ENCODE peak calls at places on chromosomes 3 and 15, in five cellular contexts. T, B, A, Y and E are unnamed samples.
A peak's percentile ranks its signal among the peaks of the same experiment; 100 is the strongest.

GRCh38 chr15:57573151-57573550 is 18.6 kb upstream of the MYZAP start:
- DNase-seq in A (no peak), T (no peak), Y (no peak), B (no peak), E (no peak)

GRCh38 chr15:63601026-63601726 is 4.0 kb downstream of the FBXL22 start:
- DNase-seq in B (peak; percentile 71), Y (no peak), T (peak; percentile 79), A (peak; percentile 30), E (peak; percentile 90)

GRCh38 chr3:52896613-52897012 is 735 bp downstream of the STIMATE start:
- DNase-seq in T (no peak), Y (no peak), A (no peak), B (no peak), E (peak; percentile 61)

GRCh38 chr15:58286541-58286940 is 145.2 kb upstream of the LIPC start:
- DNase-seq in Y (no peak), T (no peak), A (no peak), B (no peak), E (no peak)

GRCh38 chr15:25375557-25375956 is 63.3 kb downstream of the UBE3A start:
- DNase-seq in T (no peak), Y (no peak), B (no peak), A (no peak), E (no peak)

GRCh38 chr3:127573916-127574315 is 16.6 kb downstream of the TPRA1 start:
- DNase-seq in A (no peak), Y (no peak), B (no peak), T (no peak), E (no peak)

GRCh38 chr3:71227344-71227743 is 356.2 kb downstream of the FOXP1 start:
- DNase-seq in B (no peak), Y (no peak), T (no peak), A (no peak), E (no peak)

GRCh38 chr3:135779590-135780235 is 185.8 kb upstream of the PPP2R3A start:
- DNase-seq in T (no peak), A (no peak), Y (no peak), B (no peak), E (no peak)

GRCh38 chr15:77497942-77498361 is 77.3 kb downstream of the HMG20A start:
- DNase-seq in T (no peak), B (no peak), A (no peak), Y (no peak), E (no peak)

GRCh38 chr3:138776961-138777360 is 57.8 kb downstream of the PIK3CB start:
- DNase-seq in A (no peak), T (no peak), Y (no peak), B (no peak), E (no peak)

GRCh38 chr3:41418961-41419691 is 219.8 kb downstream of the CTNNB1 start:
- DNase-seq in A (peak; percentile 45), Y (no peak), B (no peak), T (no peak), E (no peak)

GRCh38 chr15:55742498-55742926 is 440 bp downstream of the PRTG start:
- DNase-seq in A (peak; percentile 53), Y (no peak), T (peak; percentile 91), B (peak; percentile 72), E (peak; percentile 89)

GRCh38 chr3:64203216-64203615 is 22.1 kb downstream of the PRICKLE2 start:
- DNase-seq in A (no peak), Y (no peak), B (no peak), T (no peak), E (no peak)

GRCh38 chr15:33116218-33116617 is 78.3 kb downstream of the FMN1 start:
- DNase-seq in T (no peak), Y (no peak), A (no peak), B (no peak), E (no peak)

GRCh38 chr15:48059786-48060185 is 61.0 kb upstream of the SLC24A5 start:
- DNase-seq in A (no peak), B (no peak), Y (peak; percentile 68), T (no peak), E (peak; percentile 1)

GRCh38 chr15:48939686-48940085 is 24.0 kb downstream of the SHC4 start:
- DNase-seq in A (peak; percentile 50), B (no peak), T (no peak), Y (no peak), E (no peak)

GRCh38 chr3:100254168-100254777 is 6.5 kb upstream of the TBC1D23 start:
- DNase-seq in A (peak; percentile 65), T (no peak), Y (peak; percentile 47), B (peak; percentile 82), E (no peak)

GRCh38 chr3:150000631-150001030 is 29.9 kb upstream of the PFN2 start:
- DNase-seq in B (no peak), T (no peak), A (no peak), Y (no peak), E (no peak)

GRCh38 chr3:7682822-7683229 is 818.8 kb upstream of the LMCD1 start:
- DNase-seq in B (no peak), A (no peak), Y (no peak), T (no peak), E (peak; percentile 77)

GRCh38 chr3:70531063-70531657 is 218.7 kb upstream of the MDFIC2 start:
- DNase-seq in Y (no peak), A (peak; percentile 42), T (no peak), B (no peak), E (no peak)

GRCh38 chr15:42157381-42157780 is 945 bp upstream of the PLA2G4F start:
- DNase-seq in B (no peak), T (no peak), A (no peak), Y (peak; percentile 22), E (no peak)

GRCh38 chr3:31823184-31823583 is 157.9 kb downstream of the OSBPL10 start:
- DNase-seq in A (no peak), T (no peak), Y (no peak), B (no peak), E (no peak)

GRCh38 chr15:51888593-51889195 is 59.2 kb downstream of the TMOD3 start:
- DNase-seq in Y (no peak), B (no peak), A (peak; percentile 51), T (no peak), E (no peak)

GRCh38 chr3:119294402-119294888 is 262 bp downstream of the ARHGAP31 start:
- DNase-seq in T (peak; percentile 92), B (peak; percentile 74), A (peak; percentile 32), Y (peak; percentile 68), E (peak; percentile 86)

GRCh38 chr15:51750942-51751686 is at the start of gene TMOD2:
- DNase-seq in B (peak; percentile 72), T (peak; percentile 91), A (peak; percentile 34), Y (peak; percentile 53), E (peak; percentile 38)

GRCh38 chr3:134378384-134378783 is 4.1 kb upstream of the AMOTL2 start:
- DNase-seq in Y (no peak), B (peak; percentile 74), A (no peak), T (no peak), E (peak; percentile 75)

GRCh38 chr15:42133892-42134502 is 22.4 kb downstream of the PLA2G4F start:
- DNase-seq in T (peak; percentile 87), A (peak; percentile 54), B (peak; percentile 14), Y (peak; percentile 74), E (peak; percentile 65)

GRCh38 chr3:193822492-193823220 is 229.6 kb downstream of the OPA1 start:
- DNase-seq in B (no peak), T (no peak), A (no peak), Y (no peak), E (no peak)
- H3K27ac ChIP-seq in B (no peak overlapping the region), T (no peak overlapping the region), A (no peak overlapping the region), Y (no peak overlapping the region), E (no peak overlapping the region)

GRCh38 chr3:186094696-186095095 is 14.2 kb downstream of the ETV5 start:
- DNase-seq in Y (no peak), B (no peak), A (no peak), T (no peak), E (no peak)

GRCh38 chr3:186096295-186096694 is 12.6 kb downstream of the ETV5 start:
- DNase-seq in A (no peak), B (no peak), T (no peak), Y (no peak), E (no peak)

GRCh38 chr3:186097317-186097662 is 11.6 kb downstream of the ETV5 start:
- DNase-seq in Y (no peak), B (no peak), T (no peak), A (no peak), E (no peak)

GRCh38 chr3:186097663-186098451 is 11.0 kb downstream of the ETV5 start:
- DNase-seq in B (peak; percentile 73), Y (peak; percentile 77), T (no peak), A (peak; percentile 91), E (peak; percentile 42)

GRCh38 chr3:186095584-186096061 is 13.3 kb downstream of the ETV5 start:
- DNase-seq in A (no peak), Y (peak; percentile 39), T (no peak), B (no peak), E (peak; percentile 75)
- H3K4me1 ChIP-seq in A (peaks cover 39% of the 10 kb centered on the region), Y (peaks cover 18% of the 10 kb centered on the region), T (peaks cover 26% of the 10 kb centered on the region), B (peaks cover 17% of the 10 kb centered on the region), E (peaks cover 31% of the 10 kb centered on the region)

DNA sequence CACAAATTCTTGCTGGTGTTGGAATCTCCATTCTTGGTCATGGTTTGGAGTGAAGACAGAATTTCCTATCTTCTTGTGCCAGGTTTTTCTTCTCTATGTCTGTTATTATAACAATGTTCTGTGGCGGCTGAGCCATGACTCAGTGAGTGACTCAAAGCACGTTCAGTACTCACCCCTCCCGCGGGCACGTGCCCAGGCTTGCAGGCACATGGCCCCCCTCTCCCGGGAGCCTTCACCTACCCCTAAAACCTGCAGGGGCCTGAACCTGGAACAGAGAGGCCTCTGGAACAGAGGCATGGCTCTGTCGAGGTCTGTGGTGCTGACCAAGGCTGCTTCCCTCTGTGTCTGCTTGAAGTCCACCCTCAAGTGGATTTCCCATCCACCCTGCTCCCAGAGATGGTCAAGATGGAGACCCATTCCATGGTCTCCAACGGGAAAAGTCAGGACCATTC is 27.6 kb downstream of the PLXNB1 start:
- DNase-seq in A (no peak), Y (peak; percentile 59), B (peak; percentile 98), T (peak; percentile 98), E (peak; percentile 61)
- TF ChIP-seq EP300 in A (no peak), Y (peak; percentile 78), B (peak; percentile 93), T (peak; percentile 76), E (no peak)

DNA sequence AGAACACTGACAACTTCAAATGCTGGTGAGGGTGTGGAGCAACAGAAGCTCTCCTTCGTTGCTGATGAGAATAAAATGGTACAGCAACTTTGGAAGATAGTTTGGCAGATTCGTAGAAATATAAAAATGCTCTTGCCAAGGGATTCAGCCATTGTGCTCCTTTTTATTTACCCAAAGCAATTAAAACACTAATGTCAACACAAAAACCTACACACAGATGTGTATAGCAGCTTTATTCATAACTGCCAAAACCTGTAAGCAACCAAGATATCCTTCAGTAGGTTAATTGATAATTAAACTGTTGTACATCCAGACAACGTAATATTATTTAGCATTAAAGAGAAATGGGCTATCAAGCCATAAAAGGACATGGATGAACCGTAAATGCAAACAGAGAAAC is 37.8 kb upstream of the LSAMP start:
- DNase-seq in T (no peak), Y (no peak), A (no peak), B (no peak), E (no peak)
- H3K27ac ChIP-seq in T (no peak overlapping the region), Y (no peak overlapping the region), A (no peak overlapping the region), B (no peak overlapping the region), E (no peak overlapping the region)

DNA sequence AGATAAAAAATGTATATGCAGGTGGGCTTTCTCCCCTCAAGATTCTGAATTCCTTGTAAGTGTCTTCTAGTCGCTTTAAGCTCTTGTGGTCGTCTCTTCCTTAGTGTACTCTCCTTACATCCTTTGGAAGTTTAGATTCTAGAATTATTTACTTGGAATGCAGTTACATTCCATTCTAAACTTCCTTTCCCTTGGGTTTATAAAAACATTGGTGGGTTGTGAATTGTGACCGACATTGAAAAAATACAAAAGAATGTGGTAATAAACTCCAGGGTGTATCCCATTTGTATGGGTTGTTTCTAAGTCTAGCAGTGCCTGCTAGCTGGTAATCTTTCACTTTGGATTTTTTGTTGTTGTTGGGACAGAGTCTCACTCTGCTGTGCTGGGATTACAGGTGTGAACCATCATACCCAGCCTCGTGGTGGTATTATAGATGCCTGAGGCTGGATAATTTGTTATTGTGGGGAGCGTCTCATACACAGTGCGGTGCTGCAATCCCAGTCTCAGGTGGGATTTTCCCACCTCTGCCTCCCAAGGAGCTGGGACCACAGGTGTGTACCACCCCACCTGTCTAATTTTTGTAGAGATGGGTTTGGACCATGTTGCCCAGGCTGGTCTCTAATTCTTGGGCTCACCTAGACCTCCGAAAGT is 9.1 kb downstream of the CHD2 start:
- DNase-seq in B (no peak), Y (no peak), A (no peak), T (no peak), E (no peak)
- H3K4me1 ChIP-seq in B (peaks cover 80% of the 10 kb centered on the region), Y (peaks cover 84% of the 10 kb centered on the region), A (peaks cover 88% of the 10 kb centered on the region), T (peaks cover 95% of the 10 kb centered on the region), E (peaks cover 95% of the 10 kb centered on the region)